ENCODE peak calls at places on chromosomes 12 and 14, in nine cellular contexts. X, O, M, I, D, L, Z, K and E are unnamed samples.

GRCh38 chr12:66279127-66279712 is 23.1 kb upstream of the HELB start:
- DNase-seq in K (no peak), M (peak; percentile 33), O (peak; percentile 45), D (peak; percentile 41), I (no peak), L (no peak), Z (peak; percentile 7), X (no peak), E (no peak)

GRCh38 chr12:49671051-49671765 is 36.0 kb downstream of the FMNL3 start:
- DNase-seq in M (no peak), I (no peak), K (no peak), X (no peak), L (no peak), O (no peak), D (no peak), Z (no peak), E (no peak)

GRCh38 chr12:103093499-103094106 is 136.1 kb downstream of the ASCL1 start:
- DNase-seq in Z (no peak), M (no peak), I (no peak), O (no peak), X (no peak), L (no peak), K (peak; percentile 20), D (no peak), E (peak; percentile 60)

GRCh38 chr14:63203618-63204406 is 431 bp upstream of the RHOJ start:
- DNase-seq in I (peak; percentile 74), X (peak; percentile 80), L (peak; percentile 40), D (peak; percentile 53), K (peak; percentile 34), O (peak; percentile 69), M (no peak), Z (peak; percentile 99), E (peak; percentile 59)

GRCh38 chr14:20328705-20329104 is 4.4 kb downstream of the CCNB1IP1 start:
- DNase-seq in D (no peak), O (no peak), Z (no peak), X (no peak), K (no peak), I (no peak), L (no peak), M (no peak), E (no peak)

GRCh38 chr12:19234991-19235876 is 105.7 kb downstream of the PLEKHA5 start:
- DNase-seq in O (no peak), D (no peak), L (no peak), M (no peak), I (no peak), Z (peak; percentile 64), X (no peak), K (no peak), E (no peak)

GRCh38 chr14:96625436-96625945 is 123.3 kb downstream of the PAPOLA start:
- DNase-seq in I (no peak), X (peak; percentile 12), Z (no peak), D (no peak), L (no peak), M (no peak), K (no peak), O (no peak), E (no peak)

GRCh38 chr12:121580959-121581680 is at the start of gene KDM2B:
- DNase-seq in L (no peak), Z (peak; percentile 64), M (no peak), I (peak; percentile 48), O (peak; percentile 14), D (peak; percentile 59), X (no peak), K (peak; percentile 31), E (peak; percentile 45)

GRCh38 chr14:73637830-73638229 is 7.0 kb upstream of the DNAL1 start:
- DNase-seq in I (no peak), X (no peak), L (no peak), D (no peak), M (no peak), O (no peak), Z (no peak), K (no peak), E (no peak)

GRCh38 chr14:105857816-105858675 is 331.7 kb downstream of the TMEM121 start:
- DNase-seq in K (peak; percentile 24), M (no peak), X (peak; percentile 53), D (no peak), L (no peak), O (peak; percentile 4), I (peak; percentile 10), Z (no peak), E (no peak)

GRCh38 chr14:105859717-105860614 is 333.6 kb downstream of the TMEM121 start:
- DNase-seq in I (peak; percentile 3), D (no peak), Z (no peak), X (peak; percentile 48), L (no peak), K (peak; percentile 23), O (peak; percentile 1), M (no peak), E (no peak)

GRCh38 chr14:105857223-105857815 is 330.9 kb downstream of the TMEM121 start:
- DNase-seq in O (no peak), I (no peak), L (no peak), Z (no peak), M (no peak), X (peak; percentile 51), D (no peak), K (peak; percentile 23), E (no peak)

GRCh38 chr14:105856676-105857222 is 330.4 kb downstream of the TMEM121 start:
- DNase-seq in Z (no peak), I (no peak), L (no peak), M (no peak), O (no peak), X (no peak), K (no peak), D (no peak), E (peak; percentile 14)

DNA sequence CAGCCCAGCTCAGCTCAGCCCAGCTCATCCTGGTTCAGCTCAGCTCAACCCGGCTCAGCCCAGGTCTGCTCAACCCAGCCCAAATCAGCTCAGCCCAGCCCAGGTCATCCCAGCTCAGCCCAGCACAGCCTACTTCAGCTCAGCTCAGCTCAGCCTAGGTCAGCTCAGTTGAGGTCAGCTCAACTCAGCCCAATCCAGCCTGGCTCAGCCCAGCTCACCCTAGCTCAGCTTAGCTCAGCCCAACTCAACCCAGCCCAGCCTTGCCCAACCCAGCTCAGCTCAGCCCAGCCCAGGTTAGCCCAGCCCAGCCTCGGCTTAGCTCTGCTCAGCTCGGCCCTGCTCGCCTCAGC is 332.3 kb downstream of the TMEM121 start:
- DNase-seq in X (peak; percentile 32), D (no peak), L (no peak), I (no peak), M (no peak), Z (no peak), K (peak; percentile 20), O (peak; percentile 4), E (no peak)
- H3K4me3 ChIP-seq in X (no peak overlapping the region), D (no peak overlapping the region), L (no peak overlapping the region), I (no peak overlapping the region), M (no peak overlapping the region), Z (no peak overlapping the region), K (no peak overlapping the region), O (no peak overlapping the region), E (no peak overlapping the region)

GRCh38 chr12:132724506-132725220 is 14.0 kb downstream of the PGAM5 start:
- DNase-seq in Z (no peak), K (no peak), D (no peak), L (no peak), X (no peak), M (no peak), I (no peak), O (peak; percentile 21), E (no peak)
- H3K36me3 ChIP-seq in Z (peaks cover 40% of the 10 kb centered on the region), K (peaks cover 24% of the 10 kb centered on the region), D (peaks cover 70% of the 10 kb centered on the region), L (peaks cover 63% of the 10 kb centered on the region), X (peaks cover 11% of the 10 kb centered on the region), M (peaks cover 52% of the 10 kb centered on the region), I (peaks cover 89% of the 10 kb centered on the region), O (peaks cover 88% of the 10 kb centered on the region), E (no peaks in the 10 kb centered on the region)

GRCh38 chr14:95536036-95536577 is 1.3 kb downstream of the GLRX5 start:
- DNase-seq in I (no peak), M (no peak), K (no peak), X (no peak), D (no peak), Z (no peak), L (no peak), O (peak; percentile 61), E (no peak)
- H3K9me3 ChIP-seq in I (no peaks in the 10 kb centered on the region), M (no peaks in the 10 kb centered on the region), K (no peaks in the 10 kb centered on the region), X (no peaks in the 10 kb centered on the region), D (no peaks in the 10 kb centered on the region), Z (no peaks in the 10 kb centered on the region), L (no peaks in the 10 kb centered on the region), O (no peaks in the 10 kb centered on the region), E (no peaks in the 10 kb centered on the region)

GRCh38 chr12:123098780-123099179 is 52.1 kb downstream of the PITPNM2 start:
- DNase-seq in O (no peak), I (no peak), M (no peak), D (no peak), L (no peak), Z (no peak), X (no peak), K (no peak), E (no peak)

GRCh38 chr12:123095074-123095694 is 55.7 kb downstream of the PITPNM2 start:
- DNase-seq in I (no peak), X (no peak), O (peak; percentile 43), K (no peak), Z (no peak), D (no peak), M (no peak), L (no peak), E (no peak)

GRCh38 chr12:123096159-123096558 is 54.7 kb downstream of the PITPNM2 start:
- DNase-seq in K (no peak), O (no peak), Z (peak; percentile 27), I (no peak), D (no peak), M (no peak), X (no peak), L (no peak), E (no peak)

GRCh38 chr12:123099556-123100192 is 51.2 kb downstream of the PITPNM2 start:
- DNase-seq in K (no peak), M (no peak), L (no peak), Z (no peak), D (no peak), I (no peak), O (no peak), X (no peak), E (no peak)

DNA sequence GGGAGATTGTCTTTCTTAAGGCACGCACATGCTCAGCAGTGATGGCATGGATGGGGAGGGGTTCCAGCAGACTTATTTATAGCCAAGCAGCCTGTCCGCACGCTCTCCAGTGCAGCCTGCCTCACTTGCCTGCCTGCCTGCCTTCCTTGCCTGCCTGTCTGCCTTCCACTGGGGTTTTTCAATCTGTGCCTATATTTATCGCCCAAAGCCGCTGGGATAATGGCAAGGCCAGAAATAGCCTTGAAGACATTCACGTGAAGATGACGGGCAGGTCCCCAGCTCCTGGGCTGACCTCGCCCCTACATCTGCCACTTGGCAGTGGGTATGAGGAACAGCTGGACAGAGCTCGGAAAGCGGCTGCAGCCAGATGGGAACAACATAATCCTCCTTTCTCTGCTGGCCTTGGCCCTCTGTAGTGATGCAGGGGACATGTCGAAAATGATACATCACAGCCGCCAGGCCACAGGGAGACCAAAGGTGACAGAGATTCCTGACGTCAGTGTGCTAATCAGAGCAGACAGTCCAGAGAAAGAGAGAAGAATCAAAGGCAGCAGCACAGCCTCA is 53.3 kb downstream of the PITPNM2 start:
- DNase-seq in X (peak; percentile 92), L (no peak), D (no peak), Z (no peak), I (peak; percentile 39), M (no peak), O (peak; percentile 91), K (no peak), E (peak; percentile 45)
- H3K4me3 ChIP-seq in X (no peak overlapping the region), L (no peak overlapping the region), D (no peak overlapping the region), Z (no peak overlapping the region), I (no peak overlapping the region), M (no peak overlapping the region), O (peak overlapping the region; percentile 7), K (no peak overlapping the region), E (no peak overlapping the region)